ENCODE peak calls at places on chromosomes 11 and 22, in seven cellular contexts. R is HFF-Myc, W is fibroblast of lung, J is cardiac fibroblast, F is GM23338, Z is brain microvascular endothelial cell, S is ovary. A is an unnamed sample.

GRCh38 chr11:3003396-3004231 is 11.5 kb upstream of the NAP1L4 start:
- DNase-seq in J (no peak), F (no peak), Z (no peak), R (no peak), S (no peak), W (no peak), A (no peak)

GRCh38 chr22:36950797-36951590 is 37.6 kb downstream of the CSF2RB start:
- DNase-seq in S (no peak), Z (no peak), R (no peak), F (no peak), J (no peak), W (no peak), A (no peak)

GRCh38 chr11:68040957-68041591 is 2.2 kb downstream of the TCIRG1 start:
- DNase-seq in R (no peak), J (no peak), W (no peak), F (no peak), S (peak; percentile 51), Z (no peak), A (no peak)

GRCh38 chr11:66106786-66107599 is 36.9 kb downstream of the PACS1 start:
- DNase-seq in S (no peak), W (no peak), R (no peak), F (peak; percentile 23), Z (no peak), J (peak; percentile 43), A (no peak)

GRCh38 chr11:47477323-47477722 is 28.4 kb upstream of the RAPSN start:
- DNase-seq in J (peak; percentile 57), S (no peak), R (no peak), Z (peak; percentile 77), W (no peak), F (no peak), A (no peak)

GRCh38 chr11:64415286-64415685 is 56.3 kb downstream of the RPS6KA4 start:
- DNase-seq in R (no peak), Z (no peak), S (no peak), F (peak; percentile 60), W (peak; percentile 15), J (no peak), A (no peak)

GRCh38 chr22:31800065-31800464 is 46.2 kb downstream of the DEPDC5 start:
- DNase-seq in F (peak; percentile 13), R (peak; percentile 2), W (peak; percentile 15), S (no peak), Z (no peak), J (peak; percentile 84), A (peak; percentile 4)

GRCh38 chr11:106939157-106939556 is 79.1 kb downstream of the GUCY1A2 start:
- DNase-seq in S (no peak), R (no peak), W (no peak), Z (no peak), F (no peak), J (no peak), A (no peak)

GRCh38 chr11:114115406-114116054 is 56.0 kb downstream of the ZBTB16 start:
- DNase-seq in F (peak; percentile 61), Z (no peak), S (no peak), R (no peak), W (no peak), J (no peak), A (no peak)

GRCh38 chr11:66543263-66544107 is 2.4 kb downstream of the ZDHHC24 start:
- DNase-seq in W (peak; percentile 47), J (peak; percentile 43), R (peak; percentile 27), Z (peak; percentile 47), S (peak; percentile 69), F (peak; percentile 80), A (peak; percentile 46)

GRCh38 chr11:46913484-46913883 is 4.9 kb downstream of the LRP4 start:
- DNase-seq in W (no peak), Z (no peak), J (no peak), F (peak; percentile 57), R (no peak), S (no peak), A (no peak)

GRCh38 chr22:43313497-43314474 is 29.4 kb downstream of the SCUBE1 start:
- DNase-seq in R (no peak), F (peak; percentile 27), W (no peak), S (no peak), J (peak; percentile 25), Z (no peak), A (peak; percentile 10)

GRCh38 chr11:89495951-89496350 is 4.8 kb upstream of the NOX4 start:
- DNase-seq in S (no peak), W (peak; percentile 50), F (no peak), Z (peak; percentile 94), J (peak; percentile 94), R (peak; percentile 43), A (peak; percentile 95)

GRCh38 chr11:74307409-74307808 is 4.0 kb downstream of the P4HA3 start:
- DNase-seq in R (no peak), W (peak; percentile 77), F (no peak), J (peak; percentile 70), S (no peak), Z (peak; percentile 75), A (peak; percentile 84)

GRCh38 chr11:77136074-77136473 is 8.0 kb downstream of the MYO7A start:
- DNase-seq in W (peak; percentile 44), F (no peak), Z (peak; percentile 40), R (no peak), S (no peak), J (peak; percentile 59), A (peak; percentile 48)

GRCh38 chr11:63931045-63931444 is 7.8 kb upstream of the NAA40 start:
- DNase-seq in W (no peak), S (no peak), F (no peak), Z (no peak), R (no peak), J (no peak), A (no peak)

GRCh38 chr22:40400173-40400572 is 29.8 kb downstream of the SGSM3 start:
- DNase-seq in F (no peak), R (no peak), J (no peak), S (no peak), Z (no peak), W (no peak), A (no peak)

GRCh38 chr11:68677432-68677831 is 6.9 kb upstream of the GAL start:
- DNase-seq in F (peak; percentile 44), R (peak; percentile 94), Z (peak; percentile 51), S (no peak), W (peak; percentile 93), J (peak; percentile 83), A (peak; percentile 91)

GRCh38 chr11:77141475-77141874 is 13.4 kb downstream of the MYO7A start:
- DNase-seq in F (no peak), W (no peak), J (no peak), S (no peak), Z (no peak), R (no peak), A (no peak)

GRCh38 chr11:27315816-27316215 is 47.2 kb downstream of the CCDC34 start:
- DNase-seq in W (peak; percentile 16), S (no peak), F (no peak), R (no peak), J (no peak), Z (no peak), A (no peak)
- TF ChIP-seq CTCF in W (no peak), S (no peak), F (no peak), R (no peak), J (no peak), Z (no peak), A (no peak)

GRCh38 chr22:45211435-45211834 is 29.3 kb downstream of the KIAA0930 start:
- DNase-seq in Z (no peak), R (no peak), J (no peak), W (no peak), S (no peak), F (no peak), A (no peak)
- H3K4me3 ChIP-seq in Z (no peak overlapping the region), R (peak overlapping the region; percentile 49), J (no peak overlapping the region), W (no peak overlapping the region), S (no peak overlapping the region), F (no peak overlapping the region), A (no peak overlapping the region)

GRCh38 chr22:38397189-38398097 is 57.6 kb downstream of the KCNJ4 start:
- DNase-seq in J (peak; percentile 23), W (peak; percentile 42), F (peak; percentile 92), R (no peak), Z (no peak), S (no peak), A (peak; percentile 33)

GRCh38 chr22:38402204-38402603 is 52.8 kb downstream of the KCNJ4 start:
- DNase-seq in W (no peak), J (no peak), S (no peak), R (no peak), F (no peak), Z (no peak), A (no peak)

GRCh38 chr22:38403806-38404205 is 51.2 kb downstream of the KCNJ4 start:
- DNase-seq in W (no peak), J (no peak), Z (no peak), R (no peak), F (no peak), S (no peak), A (no peak)

GRCh38 chr22:38401336-38402084 is 53.5 kb downstream of the KCNJ4 start:
- DNase-seq in S (no peak), F (no peak), W (no peak), R (no peak), J (no peak), Z (no peak), A (no peak)

DNA sequence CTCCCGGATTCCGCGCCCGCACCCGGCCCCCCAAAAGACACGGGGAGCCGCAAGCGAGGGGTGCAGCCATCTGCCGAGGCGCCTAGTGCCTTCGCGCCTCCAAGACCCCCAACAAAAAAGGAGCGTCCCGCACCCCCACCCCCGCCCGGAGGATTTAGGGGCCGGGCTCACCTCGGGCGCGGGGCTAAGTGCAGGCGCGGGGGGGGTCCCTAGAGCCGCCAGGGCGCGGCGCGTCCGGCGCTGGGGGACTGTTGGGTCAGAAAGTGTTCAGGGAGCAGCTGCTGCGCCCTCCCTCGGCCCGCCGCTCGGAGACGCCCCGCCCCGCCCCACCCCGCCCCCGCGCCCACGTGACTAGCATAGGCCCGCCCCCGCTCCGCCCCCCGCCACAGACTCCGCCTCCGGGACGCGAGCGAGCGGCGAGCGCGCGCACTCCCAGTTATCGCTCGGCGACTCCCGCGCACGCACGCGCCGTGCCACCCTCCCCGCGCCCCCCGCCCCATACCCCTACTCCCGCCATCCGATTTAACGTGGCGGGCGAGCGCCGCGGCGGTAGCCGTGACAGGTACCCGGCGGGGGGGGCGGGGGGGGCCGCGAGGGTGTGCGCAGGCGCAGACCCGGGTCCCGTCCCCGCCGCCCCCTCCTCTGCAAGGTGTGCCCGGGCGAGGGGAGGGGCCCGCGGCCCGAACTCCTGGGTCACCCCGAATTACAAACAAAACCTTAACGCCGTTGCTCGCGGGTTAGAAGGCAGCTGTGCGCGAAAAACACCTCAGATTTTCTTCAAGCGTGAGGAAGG is 56.2 kb downstream of the KCNJ4 start:
- DNase-seq in J (peak; percentile 73), Z (peak; percentile 58), R (peak; percentile 4), W (peak; percentile 73), F (peak; percentile 89), S (peak; percentile 93), A (peak; percentile 69)
- TF ChIP-seq CTCF in J (no peak), Z (no peak), R (no peak), W (no peak), F (no peak), S (no peak), A (no peak)

DNA sequence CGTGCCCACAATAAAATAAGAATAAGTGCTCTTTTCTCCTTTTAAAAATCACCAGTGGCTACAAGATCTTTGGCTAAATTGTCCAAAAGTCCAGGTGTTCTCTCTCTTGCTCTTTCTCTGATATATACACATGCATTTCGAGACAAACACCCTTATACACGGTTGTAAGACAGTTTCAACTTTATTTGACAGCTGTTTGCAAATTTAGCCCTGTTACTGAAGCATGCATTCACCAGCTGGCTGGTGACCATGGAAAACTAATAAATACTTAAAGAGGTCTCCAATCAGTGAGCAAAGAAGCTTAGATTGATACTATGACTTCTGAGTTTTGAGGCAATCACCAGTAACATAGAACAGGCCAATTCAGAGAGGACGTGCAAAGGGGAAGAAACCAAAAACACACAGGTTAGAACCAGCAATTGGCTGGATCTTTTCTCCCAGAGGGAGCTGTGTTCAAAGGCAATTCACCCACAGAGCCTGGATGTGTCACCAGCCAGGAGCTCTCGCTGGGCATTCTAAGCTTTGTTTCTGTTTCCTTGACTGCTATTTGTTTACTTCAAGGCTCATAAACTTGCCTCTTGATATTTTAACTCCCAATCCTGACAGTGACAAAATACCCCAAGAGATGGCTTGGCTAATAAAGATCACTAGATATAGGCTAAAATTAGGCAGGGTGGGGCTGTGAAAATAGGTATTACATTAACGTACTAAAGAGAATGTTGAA is 113.5 kb upstream of the MTMR2 start:
- DNase-seq in F (no peak), Z (peak; percentile 62), J (peak; percentile 68), W (no peak), S (no peak), R (no peak), A (peak; percentile 60)
- H3K4me3 ChIP-seq in F (no peak overlapping the region), Z (no peak overlapping the region), J (no peak overlapping the region), W (no peak overlapping the region), S (no peak overlapping the region), R (no peak overlapping the region), A (no peak overlapping the region)

A was measured in astrocyte of the spinal cord.